ENCODE peak calls at places on chromosomes 16 and 17, in eight cellular contexts. E is A549, L is esophagus squamous epithelium, N is H54, S is transverse colon, B is tibial nerve, H is heart left ventricle, D is lower leg skin. W is an unnamed sample.

GRCh38 chr16:66020642-66021041 is 345.8 kb upstream of the CDH5 start:
- DNase-seq in E (peak), L (no peak), N (no peak), S (no peak), B (no peak), H (no peak), D (peak), W (no peak)

GRCh38 chr16:17470002-17470870 is 524 bp downstream of the XYLT1 start:
- DNase-seq in E (peak), L (no peak), N (no peak), S (peak), B (no peak), H (no peak), D (no peak), W (no peak)

GRCh38 chr17:37110012-37110701 is 161.4 kb downstream of the AATF start:
- DNase-seq in E (no peak), L (no peak), N (no peak), S (no peak), B (no peak), H (no peak), D (no peak), W (no peak)

GRCh38 chr17:82826956-82827355 is 12.9 kb downstream of the ZNF750 start:
- DNase-seq in E (no peak), L (no peak), N (no peak), S (no peak), B (no peak), H (peak), D (no peak), W (no peak)

GRCh38 chr17:56499799-56500388 is 93.6 kb upstream of the NOG start:
- DNase-seq in E (no peak), L (no peak), N (peak), S (no peak), B (peak), H (no peak), D (no peak), W (no peak)

GRCh38 chr17:48059125-48059668 is 11.0 kb downstream of the NFE2L1 start:
- DNase-seq in E (no peak), L (no peak), N (no peak), S (no peak), B (no peak), H (no peak), D (no peak), W (no peak)

GRCh38 chr17:50949128-50950001 is 83.2 kb upstream of the TOB1 start:
- DNase-seq in E (no peak), L (no peak), N (no peak), S (no peak), B (peak), H (no peak), D (no peak), W (no peak)

GRCh38 chr16:21005008-21005407 is 104.4 kb downstream of the LYRM1 start:
- DNase-seq in E (no peak), L (no peak), N (no peak), S (no peak), B (no peak), H (no peak), D (no peak), W (no peak)

GRCh38 chr16:66521951-66522771 is 27.8 kb downstream of the TK2 start:
- DNase-seq in E (no peak), L (no peak), N (peak), S (peak), B (no peak), H (peak), D (no peak), W (no peak)

GRCh38 chr16:23368469-23368868 is 66.4 kb downstream of the SCNN1B start:
- DNase-seq in E (no peak), L (no peak), N (peak), S (no peak), B (no peak), H (no peak), D (no peak), W (no peak)

GRCh38 chr17:29623283-29623647 is 553 bp upstream of the CORO6 start:
- DNase-seq in E (no peak), L (no peak), N (no peak), S (no peak), B (no peak), H (no peak), D (no peak), W (no peak)

GRCh38 chr16:67932462-67932840 is 789 bp upstream of the CTRL start:
- DNase-seq in E (no peak), L (no peak), N (no peak), S (no peak), B (no peak), H (no peak), D (no peak), W (no peak)

GRCh38 chr16:67933805-67934204 is 2.1 kb upstream of the CTRL start:
- DNase-seq in E (no peak), L (no peak), N (no peak), S (no peak), B (no peak), H (no peak), D (no peak), W (no peak)

GRCh38 chr16:67930678-67931211 is 917 bp downstream of the CTRL start:
- DNase-seq in E (no peak), L (no peak), N (no peak), S (no peak), B (no peak), H (no peak), D (no peak), W (no peak)

GRCh38 chr16:67930191-67930590 is 1.5 kb downstream of the CTRL start:
- DNase-seq in E (no peak), L (no peak), N (no peak), S (no peak), B (no peak), H (no peak), D (no peak), W (no peak)

DNA sequence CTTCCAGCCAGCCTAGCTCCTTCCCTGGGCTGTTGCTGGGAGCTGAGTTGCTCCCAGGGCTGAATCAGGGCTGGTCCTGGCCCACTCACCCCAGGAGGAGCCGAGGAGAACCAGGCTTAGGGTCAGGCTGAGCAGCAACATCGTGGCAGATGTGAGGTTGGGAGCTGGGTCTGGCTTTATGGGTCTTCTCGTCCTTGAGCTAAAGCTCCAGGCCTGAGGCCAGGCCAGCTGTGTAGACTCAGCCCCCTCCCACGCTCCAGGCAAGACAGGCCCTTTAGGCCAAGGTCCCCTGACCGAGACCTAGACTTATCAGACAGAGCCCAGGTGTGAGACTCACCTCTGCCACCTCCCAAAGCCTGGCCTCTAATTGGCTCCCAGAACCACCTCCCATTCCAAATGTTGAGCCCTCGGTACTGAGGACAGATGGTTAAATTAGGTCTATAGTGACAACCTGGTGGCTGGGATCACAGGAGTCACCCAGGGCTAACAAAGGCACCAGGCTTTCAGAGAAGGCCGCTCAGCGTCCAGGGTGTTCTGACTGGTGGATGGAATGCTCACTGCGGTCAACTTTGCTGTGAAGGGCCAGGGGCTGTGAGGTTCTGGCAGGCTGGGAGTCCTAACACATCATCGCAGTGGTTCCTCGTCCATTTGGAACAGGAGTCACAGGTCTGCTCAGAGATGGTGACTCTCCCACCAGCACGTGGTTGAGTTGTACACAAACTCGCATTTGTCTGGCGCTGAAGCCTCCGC is at the start of gene CTRL:
- DNase-seq in E (no peak), L (no peak), N (no peak), S (no peak), B (no peak), H (no peak), D (no peak), W (no peak)
- TF ChIP-seq POLR2A in E (no peak), L (no peak), N (no peak), S (no peak), B (no peak), H (no peak), D (no peak), W (no peak)

GRCh38 chr16:57537596-57538234 is 1.3 kb upstream of the CCDC102A start:
- DNase-seq in E (no peak), L (no peak), N (no peak), S (no peak), B (no peak), H (no peak), D (no peak), W (no peak)

GRCh38 chr16:57537194-57537505 is 779 bp upstream of the CCDC102A start:
- DNase-seq in E (no peak), L (no peak), N (no peak), S (no peak), B (no peak), H (no peak), D (no peak), W (no peak)

GRCh38 chr16:57535680-57536305 is 578 bp downstream of the CCDC102A start:
- DNase-seq in E (peak), L (no peak), N (peak), S (peak), B (peak), H (peak), D (peak), W (peak)

GRCh38 chr16:57534881-57535658 is 1.3 kb downstream of the CCDC102A start:
- DNase-seq in E (no peak), L (no peak), N (no peak), S (no peak), B (no peak), H (no peak), D (peak), W (no peak)

DNA sequence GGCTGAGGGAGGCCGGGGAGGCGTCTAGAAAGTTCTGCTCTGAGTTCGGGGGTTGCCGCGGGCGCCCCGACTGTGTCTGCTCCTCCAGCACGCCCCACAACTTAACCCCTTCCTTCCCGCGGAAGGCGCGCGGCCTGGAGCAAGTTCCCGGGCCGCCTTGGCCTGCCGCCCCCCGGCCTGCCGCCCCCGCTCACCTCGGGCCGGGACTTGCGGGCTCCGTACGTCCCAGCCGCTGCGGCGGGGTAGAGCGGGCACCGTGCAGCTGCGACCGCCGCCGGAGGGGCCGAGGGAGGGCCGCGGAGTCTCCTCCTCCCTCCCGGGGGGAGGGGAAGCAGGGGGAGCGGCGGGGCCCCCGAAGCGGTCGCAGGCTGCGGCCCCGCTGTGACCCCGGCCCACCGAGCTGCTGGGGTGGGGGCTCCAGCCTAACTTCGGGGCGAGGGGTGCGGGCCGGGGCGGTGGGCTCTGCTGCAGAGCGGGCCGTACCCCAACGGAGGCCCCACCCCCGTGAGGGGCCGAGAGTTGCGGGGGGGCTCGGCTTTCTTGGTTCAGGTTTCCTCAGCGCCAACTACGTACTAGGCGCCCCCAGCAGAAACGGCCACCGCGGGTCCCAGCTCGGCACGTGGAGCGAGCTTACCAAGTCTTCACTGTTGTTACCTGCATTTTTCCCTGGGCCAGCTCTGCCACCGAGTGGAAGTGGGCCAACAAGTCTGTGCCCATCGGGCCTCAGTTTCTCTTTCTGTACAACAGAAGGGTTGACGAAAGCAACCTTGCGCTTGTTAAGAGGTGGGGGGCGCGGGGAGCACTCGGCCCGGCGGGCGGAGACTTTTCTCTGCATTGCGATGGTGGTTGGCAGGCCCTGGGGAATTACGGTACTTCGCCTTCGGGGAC is at the start of gene CCDC102A:
- DNase-seq in E (no peak), L (no peak), N (no peak), S (no peak), B (no peak), H (peak), D (no peak), W (no peak)
- TF ChIP-seq POLR2A in E (no peak), L (no peak), N (no peak), S (no peak), B (no peak), H (peak), D (no peak), W (no peak)

GRCh38 chr16:4385066-4385788 is 13.6 kb downstream of the VASN start:
- DNase-seq in E (no peak), L (no peak), N (no peak), S (no peak), B (no peak), H (no peak), D (no peak), W (no peak)

GRCh38 chr16:4382795-4383357 is 11.2 kb downstream of the VASN start:
- DNase-seq in E (no peak), L (no peak), N (no peak), S (no peak), B (no peak), H (no peak), D (no peak), W (no peak)

GRCh38 chr16:4381935-4382794 is 10.5 kb downstream of the VASN start:
- DNase-seq in E (no peak), L (no peak), N (no peak), S (no peak), B (no peak), H (no peak), D (no peak), W (no peak)

GRCh38 chr16:4384497-4384896 is 12.8 kb downstream of the VASN start:
- DNase-seq in E (no peak), L (no peak), N (no peak), S (no peak), B (peak), H (peak), D (no peak), W (no peak)

GRCh38 chr16:4383591-4384495 is 12.2 kb downstream of the VASN start:
- DNase-seq in E (no peak), L (no peak), N (no peak), S (no peak), B (no peak), H (no peak), D (no peak), W (no peak)
- TF ChIP-seq POLR2A in E (no peak), L (no peak), N (no peak), S (no peak), B (no peak), H (no peak), D (no peak), W (no peak)

GRCh38 chr16:2469399-2470233 is 1.5 kb upstream of the NTN3 start:
- DNase-seq in E (peak), L (no peak), N (no peak), S (no peak), B (no peak), H (no peak), D (no peak), W (no peak)

GRCh38 chr16:2470234-2470601 is 879 bp upstream of the NTN3 start:
- DNase-seq in E (no peak), L (no peak), N (no peak), S (no peak), B (no peak), H (no peak), D (no peak), W (no peak)

GRCh38 chr16:2467301-2468141 is 3.6 kb upstream of the NTN3 start:
- DNase-seq in E (peak), L (no peak), N (peak), S (peak), B (peak), H (peak), D (peak), W (no peak)

GRCh38 chr16:2468142-2468724 is 2.9 kb upstream of the NTN3 start:
- DNase-seq in E (peak), L (no peak), N (peak), S (no peak), B (no peak), H (no peak), D (no peak), W (no peak)

GRCh38 chr16:2468725-2469398 is 2.2 kb upstream of the NTN3 start:
- DNase-seq in E (peak), L (no peak), N (peak), S (no peak), B (no peak), H (peak), D (no peak), W (no peak)
- TF ChIP-seq POLR2A in E (no peak), L (no peak), N (no peak), S (no peak), B (no peak), H (no peak), D (no peak), W (no peak)

GRCh38 chr17:22123536-22124281 is 431.4 kb downstream of the KCNJ18 start:
- DNase-seq in E (no peak), L (no peak), N (no peak), S (no peak), B (no peak), H (no peak), D (no peak), W (no peak)
- TF ChIP-seq POLR2A in E (no peak), L (no peak), N (no peak), S (no peak), B (no peak), H (no peak), D (no peak), W (no peak)